ENCODE peak calls at places on chromosomes 11 and 22, in nine cellular contexts. F, N, T, S, P, E, Q, L and V are unnamed samples.

GRCh38 chr11:112469376-112469775 is 208.7 kb upstream of the PLET1 start:
- DNase-seq in Q (no peak), E (no peak), N (no peak), L (no peak), P (no peak), T (no peak), S (no peak), F (peak; percentile 64), V (no peak)

GRCh38 chr22:45292675-45293402 is 8.1 kb downstream of the UPK3A start:
- DNase-seq in Q (no peak), F (no peak), S (no peak), L (no peak), T (no peak), P (no peak), N (no peak), E (no peak), V (no peak)

GRCh38 chr11:46526489-46527215 is 67.2 kb downstream of the AMBRA1 start:
- DNase-seq in N (no peak), S (no peak), F (no peak), P (no peak), E (no peak), L (no peak), Q (no peak), T (no peak), V (no peak)

GRCh38 chr11:115334932-115335788 is 169.1 kb downstream of the CADM1 start:
- DNase-seq in Q (no peak), N (no peak), T (peak; percentile 64), P (no peak), F (peak; percentile 34), E (no peak), L (no peak), S (no peak), V (no peak)

GRCh38 chr11:16979708-16980622 is 34.2 kb downstream of the PLEKHA7 start:
- DNase-seq in S (no peak), E (no peak), Q (no peak), N (no peak), F (no peak), L (no peak), T (no peak), P (no peak), V (no peak)

GRCh38 chr11:4695442-4695841 is 2.2 kb downstream of the OR51E2 start:
- DNase-seq in P (no peak), T (no peak), F (no peak), S (no peak), Q (no peak), E (no peak), L (no peak), N (no peak), V (no peak)

GRCh38 chr11:69172674-69173073 is 16.9 kb downstream of the SMIM38 start:
- DNase-seq in T (peak; percentile 7), E (no peak), Q (no peak), P (no peak), S (no peak), N (no peak), L (no peak), F (no peak), V (no peak)

GRCh38 chr11:84720706-84721402 is 906.3 kb downstream of the DLG2 start:
- DNase-seq in E (peak; percentile 75), P (peak; percentile 51), F (peak; percentile 36), S (peak; percentile 7), Q (peak; percentile 77), N (peak; percentile 13), T (no peak), L (peak; percentile 51), V (no peak)

GRCh38 chr11:84642500-84642899 is 984.6 kb downstream of the DLG2 start:
- DNase-seq in S (no peak), E (no peak), T (no peak), F (no peak), P (no peak), N (no peak), Q (no peak), L (no peak), V (no peak)

GRCh38 chr22:50699001-50699753 is 26.6 kb downstream of the SHANK3 start:
- DNase-seq in P (peak; percentile 31), Q (no peak), E (peak; percentile 65), F (no peak), T (no peak), S (no peak), N (no peak), L (peak; percentile 36), V (no peak)

GRCh38 chr22:31605851-31606585 is 56.0 kb downstream of the PISD start:
- DNase-seq in F (no peak), P (peak; percentile 2), S (no peak), L (peak; percentile 70), N (no peak), E (no peak), T (no peak), Q (no peak), V (no peak)

GRCh38 chr11:12106501-12106900 is 3.9 kb upstream of the MICAL2 start:
- DNase-seq in S (no peak), E (no peak), T (no peak), Q (no peak), N (no peak), F (no peak), L (no peak), P (no peak), V (no peak)

GRCh38 chr22:45290410-45290936 is 5.7 kb downstream of the UPK3A start:
- DNase-seq in N (no peak), Q (no peak), S (no peak), E (no peak), P (no peak), F (peak; percentile 55), T (no peak), L (peak; percentile 74), V (no peak)

GRCh38 chr11:34223021-34223813 is 117.8 kb downstream of the NAT10 start:
- DNase-seq in L (no peak), P (no peak), F (no peak), S (no peak), T (no peak), N (peak; percentile 59), E (peak; percentile 91), Q (no peak), V (no peak)

GRCh38 chr11:111120691-111121090 is 124.8 kb upstream of the POU2AF2 start:
- DNase-seq in P (no peak), Q (no peak), T (no peak), S (no peak), F (no peak), E (no peak), L (no peak), N (no peak), V (no peak)

DNA sequence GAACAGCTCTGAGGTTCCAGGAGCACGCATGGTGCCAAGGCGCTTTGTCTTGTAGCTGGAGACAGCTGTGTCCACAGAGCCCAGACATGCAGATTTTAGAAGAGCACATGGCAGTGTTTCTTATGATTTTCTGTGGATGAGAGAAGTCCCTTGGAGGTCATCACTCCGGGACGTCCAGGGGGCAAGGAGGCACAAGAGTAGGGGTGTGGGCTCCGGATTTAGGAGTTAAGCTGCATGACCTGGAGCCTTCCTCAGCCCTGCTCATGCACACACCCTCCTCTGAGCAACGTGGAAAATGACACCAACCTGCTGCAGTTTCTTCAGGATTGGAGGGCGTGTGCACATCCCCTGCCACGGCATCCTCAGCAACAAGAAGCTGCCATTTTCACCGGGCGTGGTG is 1286.7 kb downstream of the TBC1D22A start:
- DNase-seq in P (no peak), S (no peak), L (no peak), T (no peak), N (no peak), E (no peak), F (no peak), Q (peak; percentile 33), V (no peak)
- H3K9me3 ChIP-seq in P (no peaks in the 10 kb centered on the region), S (no peaks in the 10 kb centered on the region), L (no peaks in the 10 kb centered on the region), T (no peaks in the 10 kb centered on the region), N (no peaks in the 10 kb centered on the region), E (peaks cover 2% of the 10 kb centered on the region), F (no peaks in the 10 kb centered on the region), Q (no peaks in the 10 kb centered on the region), V (no peaks in the 10 kb centered on the region)

GRCh38 chr11:6988506-6988905 is 31.6 kb downstream of the ZNF214 start:
- DNase-seq in F (no peak), S (no peak), T (no peak), L (no peak), P (no peak), N (no peak), Q (no peak), E (no peak), V (no peak)
- H3K9me3 ChIP-seq in F (no peaks in the 10 kb centered on the region), S (no peaks in the 10 kb centered on the region), T (no peaks in the 10 kb centered on the region), L (no peaks in the 10 kb centered on the region), P (no peaks in the 10 kb centered on the region), N (no peaks in the 10 kb centered on the region), Q (no peaks in the 10 kb centered on the region), E (no peaks in the 10 kb centered on the region), V (no peaks in the 10 kb centered on the region)

DNA sequence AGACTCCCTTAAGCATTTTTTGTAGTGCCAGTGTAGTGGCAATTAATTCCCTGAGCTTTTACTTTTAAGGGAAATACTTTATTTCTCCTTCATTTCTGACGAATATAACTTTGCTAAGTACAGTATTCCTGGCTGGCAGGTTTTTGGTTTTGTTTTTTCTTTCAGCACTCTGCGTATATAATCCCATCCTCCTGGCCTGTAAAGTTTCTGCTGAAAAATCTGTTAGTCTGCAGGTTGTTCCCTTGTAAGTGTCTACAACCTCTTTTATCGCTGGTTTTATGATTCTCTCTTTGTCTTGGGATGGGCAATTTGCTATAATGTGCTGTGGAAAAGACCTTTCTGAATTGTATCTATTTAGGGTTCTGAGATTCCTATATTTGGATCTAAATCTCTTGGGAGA is 56.0 kb downstream of the KCNQ1OT1 start:
- DNase-seq in L (no peak), N (no peak), Q (no peak), S (no peak), T (no peak), E (no peak), F (no peak), P (no peak), V (no peak)
- H3K9me3 ChIP-seq in L (no peaks in the 10 kb centered on the region), N (no peaks in the 10 kb centered on the region), Q (peaks cover 75% of the 10 kb centered on the region), S (no peaks in the 10 kb centered on the region), T (peaks cover 26% of the 10 kb centered on the region), E (peaks cover 11% of the 10 kb centered on the region), F (no peaks in the 10 kb centered on the region), P (peaks cover 82% of the 10 kb centered on the region), V (peaks cover 13% of the 10 kb centered on the region)

GRCh38 chr11:79931692-79932091 is 490.9 kb upstream of the TENM4 start:
- DNase-seq in E (no peak), F (no peak), N (no peak), S (no peak), P (no peak), L (no peak), T (no peak), Q (no peak), V (no peak)

GRCh38 chr11:79922641-79923040 is 481.8 kb upstream of the TENM4 start:
- DNase-seq in S (no peak), L (no peak), E (no peak), T (no peak), N (no peak), P (no peak), F (no peak), Q (no peak), V (no peak)

GRCh38 chr11:79932612-79933011 is 491.8 kb upstream of the TENM4 start:
- DNase-seq in L (no peak), E (no peak), N (no peak), F (no peak), T (no peak), S (no peak), P (no peak), Q (no peak), V (no peak)

GRCh38 chr11:79925570-79925969 is 484.7 kb upstream of the TENM4 start:
- DNase-seq in E (no peak), F (no peak), T (no peak), N (no peak), L (no peak), S (no peak), Q (no peak), P (no peak), V (no peak)

DNA sequence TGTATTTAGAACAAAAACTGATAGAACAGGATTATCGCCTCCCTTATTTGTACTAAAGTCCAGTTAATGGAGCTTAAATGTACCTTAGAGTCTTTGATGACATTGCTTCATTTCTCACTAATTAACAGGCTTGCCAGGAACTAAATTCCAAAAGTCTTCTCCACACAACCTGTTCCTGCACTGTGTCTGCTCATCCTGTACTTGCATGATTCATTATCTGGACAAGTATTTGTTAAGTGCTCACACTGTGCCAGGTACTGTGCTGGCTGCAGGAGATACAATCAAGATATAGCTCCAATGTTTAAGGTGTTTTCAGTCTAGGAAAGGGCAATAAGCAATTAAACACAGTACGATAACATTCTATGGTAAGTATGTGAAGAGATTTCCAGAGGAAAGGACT is 485.9 kb upstream of the TENM4 start:
- DNase-seq in S (no peak), P (no peak), Q (no peak), N (no peak), F (no peak), E (no peak), L (no peak), T (no peak), V (no peak)
- H3K9me3 ChIP-seq in S (no peaks in the 10 kb centered on the region), P (no peaks in the 10 kb centered on the region), Q (no peaks in the 10 kb centered on the region), N (no peaks in the 10 kb centered on the region), F (no peaks in the 10 kb centered on the region), E (no peaks in the 10 kb centered on the region), L (no peaks in the 10 kb centered on the region), T (no peaks in the 10 kb centered on the region), V (no peaks in the 10 kb centered on the region)